ENCODE peak calls at places on chromosomes 11 and 22, in ten cellular contexts. A is kidney epithelial cell, Z is heart right ventricle, C is B cell, Y is bronchial epithelial cell, K is stomach, S is fibroblast of mammary gland, J is MM.1S, L is H1, O is lung. R is an unnamed sample.

GRCh38 chr11:29481721-29482120 is 535.1 kb downstream of the KCNA4 start:
- DNase-seq in A (no peak), Z (no peak), C (no peak), Y (no peak), K (no peak), S (no peak), J (no peak), L (no peak), O (no peak), R (no peak)

GRCh38 chr22:45671783-45672563 is at the start of gene ATXN10:
- DNase-seq in A (no peak), Z (peak; percentile 75), C (peak; percentile 80), Y (peak; percentile 55), K (peak; percentile 48), S (peak; percentile 65), J (peak; percentile 62), L (peak; percentile 94), O (peak; percentile 66), R (peak; percentile 90)

GRCh38 chr11:747176-748006 is at the start of gene TALDO1:
- DNase-seq in A (no peak), Z (peak; percentile 93), C (peak; percentile 97), Y (peak; percentile 64), K (peak; percentile 95), S (peak; percentile 69), J (peak; percentile 95), L (peak; percentile 96), O (peak; percentile 91), R (peak; percentile 98)

GRCh38 chr22:47380692-47381091 is 618.2 kb downstream of the TBC1D22A start:
- DNase-seq in A (no peak), Z (no peak), C (no peak), Y (no peak), K (no peak), S (no peak), J (no peak), L (no peak), O (no peak), R (no peak)

GRCh38 chr11:35963911-35964310 is 20.0 kb downstream of the LDLRAD3 start:
- DNase-seq in A (no peak), Z (no peak), C (no peak), Y (no peak), K (no peak), S (peak; percentile 91), J (no peak), L (no peak), O (no peak), R (no peak)

GRCh38 chr11:112255075-112255739 is 5.5 kb downstream of the PLET1 start:
- DNase-seq in A (peak; percentile 52), Z (no peak), C (no peak), Y (peak; percentile 49), K (no peak), S (peak; percentile 84), J (no peak), L (no peak), O (no peak), R (no peak)

GRCh38 chr11:68302256-68303054 is 9.9 kb upstream of the LRP5 start:
- DNase-seq in A (peak; percentile 25), Z (no peak), C (peak; percentile 9), Y (peak; percentile 54), K (no peak), S (peak; percentile 65), J (no peak), L (no peak), O (no peak), R (no peak)

GRCh38 chr11:107882095-107882820 is 23.7 kb upstream of the SLC35F2 start:
- DNase-seq in A (no peak), Z (no peak), C (no peak), Y (peak; percentile 20), K (no peak), S (no peak), J (no peak), L (no peak), O (no peak), R (no peak)

GRCh38 chr11:130037881-130038601 is 31.7 kb upstream of the APLP2 start:
- DNase-seq in A (no peak), Z (no peak), C (no peak), Y (peak; percentile 58), K (no peak), S (peak; percentile 34), J (no peak), L (no peak), O (no peak), R (peak; percentile 15)
- TF ChIP-seq CTCF in A (no peak), Z (no peak), C (no peak), Y (no peak), K (no peak), S (no peak), J (no peak), L (no peak), O (no peak), R (no peak)

GRCh38 chr22:17905445-17905844 is 118.9 kb downstream of the MICAL3 start:
- DNase-seq in A (no peak), Z (no peak), C (no peak), Y (no peak), K (no peak), S (no peak), J (no peak), L (no peak), O (no peak), R (no peak)

GRCh38 chr22:17906978-17907730 is 117.2 kb downstream of the MICAL3 start:
- DNase-seq in A (no peak), Z (no peak), C (no peak), Y (no peak), K (no peak), S (no peak), J (no peak), L (no peak), O (no peak), R (no peak)

GRCh38 chr22:17907731-17908051 is 116.7 kb downstream of the MICAL3 start:
- DNase-seq in A (no peak), Z (no peak), C (no peak), Y (no peak), K (no peak), S (no peak), J (no peak), L (no peak), O (no peak), R (no peak)

GRCh38 chr22:17902960-17903359 is 121.4 kb downstream of the MICAL3 start:
- DNase-seq in A (no peak), Z (no peak), C (no peak), Y (no peak), K (no peak), S (no peak), J (no peak), L (no peak), O (no peak), R (no peak)

DNA sequence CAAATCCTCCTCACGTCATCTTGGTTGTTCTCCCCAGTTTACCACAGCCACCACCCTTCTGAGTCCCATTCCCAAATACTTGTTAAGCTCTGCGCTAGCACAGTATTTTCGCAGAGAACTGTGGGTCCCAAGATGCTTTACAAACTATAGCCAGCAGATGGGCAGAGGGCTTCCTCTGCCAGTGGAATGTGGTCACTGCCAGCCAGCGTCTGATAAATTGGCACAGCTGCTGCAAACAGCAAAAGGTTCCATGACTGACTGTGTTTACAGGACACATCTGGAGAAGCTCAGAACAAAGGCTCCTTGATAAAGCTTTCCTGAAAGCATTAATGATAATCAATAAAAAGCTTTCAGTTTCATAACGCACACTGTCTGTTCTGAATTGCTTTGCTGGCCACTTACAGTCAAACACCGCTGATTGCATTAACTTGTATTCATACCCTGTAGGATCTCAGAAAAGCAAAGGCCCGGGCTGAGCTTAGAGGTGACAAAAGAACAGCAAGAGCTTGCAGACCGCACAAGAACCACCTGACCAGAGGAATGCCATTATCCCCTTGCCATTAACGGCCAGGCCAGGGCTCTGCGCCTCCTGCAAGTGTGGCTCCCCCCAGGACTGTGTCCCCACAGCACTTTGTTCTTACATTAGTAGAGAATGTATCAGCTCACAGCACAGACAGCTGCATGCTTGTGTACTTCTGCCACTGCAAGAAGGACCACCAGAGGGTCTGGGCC is 120.6 kb downstream of the MICAL3 start:
- DNase-seq in A (no peak), Z (peak; percentile 28), C (no peak), Y (no peak), K (no peak), S (no peak), J (no peak), L (peak; percentile 54), O (no peak), R (no peak)
- TF ChIP-seq CTCF in A (no peak), Z (no peak), C (no peak), Y (no peak), K (no peak), S (no peak), J (no peak), L (peak; percentile 6), O (no peak), R (no peak)

GRCh38 chr22:50547231-50547851 is 1.6 kb downstream of the KLHDC7B start:
- DNase-seq in A (no peak), Z (no peak), C (peak; percentile 60), Y (no peak), K (no peak), S (no peak), J (no peak), L (no peak), O (no peak), R (no peak)

GRCh38 chr22:50544078-50544745 is 1.5 kb upstream of the KLHDC7B start:
- DNase-seq in A (no peak), Z (peak; percentile 84), C (peak; percentile 97), Y (peak; percentile 51), K (peak; percentile 87), S (peak; percentile 63), J (peak; percentile 83), L (peak; percentile 95), O (peak; percentile 82), R (peak; percentile 90)

GRCh38 chr22:50546326-50547230 is 879 bp downstream of the KLHDC7B start:
- DNase-seq in A (no peak), Z (no peak), C (peak; percentile 58), Y (no peak), K (no peak), S (no peak), J (no peak), L (no peak), O (no peak), R (peak; percentile 84)

GRCh38 chr22:50544746-50545253 is 899 bp upstream of the KLHDC7B start:
- DNase-seq in A (no peak), Z (no peak), C (peak; percentile 60), Y (peak; percentile 82), K (peak; percentile 66), S (no peak), J (no peak), L (no peak), O (peak; percentile 74), R (no peak)

DNA sequence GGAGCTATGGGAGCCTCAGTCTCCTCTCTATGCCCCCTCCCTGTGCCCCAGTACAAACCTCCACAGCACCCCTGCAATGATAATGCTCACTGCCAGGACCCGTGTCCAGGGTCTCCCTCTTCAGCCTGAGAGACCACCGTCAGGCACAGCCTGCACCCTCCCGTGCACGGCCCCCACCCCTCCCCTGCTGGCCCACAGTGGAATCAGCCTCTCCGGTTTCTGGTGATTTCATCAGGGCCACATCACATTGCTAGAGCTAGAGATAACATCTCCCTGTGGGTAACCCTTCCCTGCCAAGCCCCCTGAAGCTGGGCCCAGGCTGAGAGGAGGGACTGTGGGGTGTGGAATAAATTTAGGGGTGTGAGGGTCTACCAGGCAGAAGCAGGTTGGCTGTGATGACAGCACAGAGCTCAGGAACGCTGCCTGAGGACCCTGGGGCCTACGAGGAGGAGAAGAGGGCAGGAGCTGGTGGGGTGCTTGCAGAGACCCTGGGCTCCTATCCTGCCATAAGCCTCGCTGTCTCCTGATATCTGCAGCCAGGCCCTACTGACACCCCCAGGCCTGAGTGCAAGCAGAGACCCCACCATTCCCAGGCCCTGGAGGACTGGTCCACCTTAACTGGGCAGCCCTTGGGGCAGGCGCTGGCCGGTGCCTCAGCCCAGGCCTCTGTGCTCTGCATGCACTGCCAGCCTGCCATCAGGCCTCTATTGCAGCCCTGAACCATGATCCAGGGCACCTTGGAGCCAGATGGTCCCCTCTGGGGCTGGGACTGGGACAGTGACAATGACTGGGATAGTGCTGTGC is at the start of gene KLHDC7B:
- DNase-seq in A (no peak), Z (no peak), C (peak; percentile 51), Y (no peak), K (no peak), S (no peak), J (no peak), L (no peak), O (no peak), R (no peak)
- TF ChIP-seq CTCF in A (no peak), Z (no peak), C (no peak), Y (peak; percentile 42), K (no peak), S (no peak), J (no peak), L (no peak), O (no peak), R (no peak)

GRCh38 chr22:35431483-35432205 is 31.7 kb downstream of the MCM5 start:
- DNase-seq in A (no peak), Z (no peak), C (no peak), Y (no peak), K (no peak), S (no peak), J (no peak), L (no peak), O (no peak), R (no peak)
- TF ChIP-seq CTCF in A (no peak), Z (no peak), C (no peak), Y (no peak), K (no peak), S (peak; percentile 12), J (no peak), L (no peak), O (no peak), R (no peak)

R was measured in osteocyte.